ENCODE peak calls at places on chromosomes 13 and 19, in six cellular contexts. D is NCI-H2081, E is GM04503, L is HFFc6, T is choroid plexus epithelial cell, A is islet precursor cell. R is an unnamed sample.

GRCh38 chr13:29703421-29703820 is 107.9 kb upstream of the SLC7A1 start:
- DNase-seq in D (no peak), E (no peak), L (no peak), T (peak; percentile 63), A (no peak), R (no peak)

GRCh38 chr19:40257096-40257517 is 28.0 kb downstream of the AKT2 start:
- DNase-seq in D (no peak), E (no peak), L (no peak), T (no peak), A (no peak), R (no peak)

GRCh38 chr19:11273288-11273687 is 11.0 kb upstream of the DOCK6 start:
- DNase-seq in D (no peak), E (no peak), L (no peak), T (no peak), A (no peak), R (no peak)

GRCh38 chr13:113846639-113847318 is 17.1 kb downstream of the GAS6 start:
- DNase-seq in D (no peak), E (no peak), L (no peak), T (no peak), A (peak; percentile 47), R (peak; percentile 19)

GRCh38 chr19:35205733-35206323 is 22.7 kb downstream of the FAM187B start:
- DNase-seq in D (no peak), E (no peak), L (no peak), T (no peak), A (no peak), R (no peak)

GRCh38 chr19:2607712-2608601 is 94.5 kb downstream of the GNG7 start:
- DNase-seq in D (no peak), E (no peak), L (no peak), T (no peak), A (no peak), R (no peak)

GRCh38 chr13:90896022-90896421 is 451.5 kb upstream of the MIR17HG start:
- DNase-seq in D (no peak), E (no peak), L (no peak), T (no peak), A (no peak), R (no peak)

GRCh38 chr19:2616741-2617392 is 85.6 kb downstream of the GNG7 start:
- DNase-seq in D (no peak), E (no peak), L (no peak), T (no peak), A (no peak), R (peak; percentile 56)

GRCh38 chr13:58080806-58081205 is 449.3 kb downstream of the PCDH17 start:
- DNase-seq in D (no peak), E (no peak), L (no peak), T (no peak), A (no peak), R (no peak)

GRCh38 chr19:39327990-39328705 is 7.5 kb upstream of the LRFN1 start:
- DNase-seq in D (peak; percentile 64), E (no peak), L (peak; percentile 47), T (peak; percentile 80), A (peak; percentile 89), R (peak; percentile 85)

GRCh38 chr13:31538067-31539042 is 201.0 kb upstream of the RXFP2 start:
- DNase-seq in D (peak; percentile 1), E (no peak), L (peak; percentile 19), T (peak; percentile 65), A (no peak), R (no peak)

GRCh38 chr13:94662274-94662945 is 49.9 kb downstream of the SOX21 start:
- DNase-seq in D (no peak), E (no peak), L (no peak), T (no peak), A (no peak), R (no peak)

GRCh38 chr19:55640043-55640576 is 692 bp upstream of the ZNF580 start:
- DNase-seq in D (peak; percentile 37), E (no peak), L (peak; percentile 19), T (peak; percentile 83), A (peak; percentile 70), R (peak; percentile 78)

R was measured in left cardiac atrium.